ENCODE peak calls at places on chromosomes 7 and 10, in four cellular contexts. H, Q, Y and X are unnamed samples.

GRCh38 chr10:71667374-71667750 is 52.2 kb downstream of the C10orf105 start:
- DNase-seq in H (no peak), Q (no peak), Y (peak; percentile 25), X (no peak)

GRCh38 chr10:12041766-12042408 is 722 bp downstream of the UPF2 start:
- DNase-seq in H (peak; percentile 33), Q (no peak), Y (no peak), X (peak; percentile 13)

GRCh38 chr7:107953265-107953923 is 49.6 kb downstream of the LAMB1 start:
- DNase-seq in H (no peak), Q (no peak), Y (no peak), X (no peak)

GRCh38 chr7:127683776-127684681 is 32.0 kb downstream of the SND1 start:
- DNase-seq in H (no peak), Q (no peak), Y (peak; percentile 82), X (no peak)

GRCh38 chr7:88344956-88345832 is 38.5 kb upstream of the STEAP4 start:
- DNase-seq in H (peak; percentile 6), Q (peak; percentile 58), Y (no peak), X (peak; percentile 66)

GRCh38 chr7:121369462-121369861 is 26.6 kb downstream of the FAM3C start:
- DNase-seq in H (peak; percentile 2), Q (no peak), Y (peak; percentile 44), X (no peak)

GRCh38 chr10:44398747-44399477 is 14.0 kb upstream of the CXCL12 start:
- DNase-seq in H (no peak), Q (no peak), Y (no peak), X (no peak)

GRCh38 chr7:113086431-113086888 is at the start of gene GPR85:
- DNase-seq in H (no peak), Q (peak; percentile 77), Y (no peak), X (peak; percentile 80)

GRCh38 chr7:121810831-121811494 is 62.0 kb upstream of the PTPRZ1 start:
- DNase-seq in H (no peak), Q (no peak), Y (no peak), X (no peak)

DNA sequence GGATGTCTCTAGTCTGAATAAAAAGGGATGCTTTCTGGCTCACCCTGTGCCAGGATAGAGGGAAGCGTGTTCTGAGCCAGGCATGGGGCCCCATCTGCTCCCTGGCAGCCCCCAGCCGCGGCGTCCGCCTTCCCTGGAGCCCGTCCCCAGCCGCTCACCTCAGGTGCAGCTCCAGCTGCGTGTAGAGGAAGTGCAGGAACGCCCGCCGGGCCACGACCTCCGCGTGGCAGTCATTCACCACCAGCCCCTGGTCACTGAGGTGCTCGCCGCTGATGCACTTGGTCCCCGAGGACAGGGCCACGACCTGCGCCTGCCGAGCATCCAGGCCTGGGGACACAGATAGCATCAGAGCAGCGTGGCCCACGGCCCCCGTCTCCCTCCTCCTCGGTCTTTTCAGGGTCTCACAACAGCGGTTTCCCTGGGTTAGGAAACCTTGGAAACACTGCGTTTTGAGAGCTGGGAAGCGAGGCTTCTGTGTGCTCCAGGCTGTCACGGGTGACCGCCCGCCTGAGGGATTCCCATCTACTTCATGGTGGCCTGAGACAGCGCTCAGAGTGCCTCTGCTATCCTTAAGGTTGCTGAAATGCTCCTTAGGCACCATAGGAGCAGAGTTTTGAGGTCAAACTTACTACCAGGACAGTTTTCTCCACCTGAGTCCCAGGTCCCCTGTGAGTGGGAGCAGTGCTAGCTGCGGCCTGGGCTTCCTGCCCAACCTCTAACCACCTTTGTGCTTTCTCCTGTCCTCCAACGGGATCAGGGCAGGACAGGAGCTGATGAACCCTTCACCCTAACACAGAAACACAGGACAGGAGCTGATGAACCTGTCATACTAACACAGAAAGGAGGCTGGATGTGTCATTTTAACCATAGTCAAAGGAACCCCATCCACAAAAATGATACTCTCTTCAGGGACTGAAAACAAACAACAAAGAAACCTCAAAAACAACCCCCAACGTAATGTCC is 186.1 kb downstream of the WDR37 start:
- DNase-seq in H (no peak), Q (no peak), Y (no peak), X (no peak)
- TF ChIP-seq SP1 in H (no peak), Q (no peak), Y (no peak), X (no peak)

DNA sequence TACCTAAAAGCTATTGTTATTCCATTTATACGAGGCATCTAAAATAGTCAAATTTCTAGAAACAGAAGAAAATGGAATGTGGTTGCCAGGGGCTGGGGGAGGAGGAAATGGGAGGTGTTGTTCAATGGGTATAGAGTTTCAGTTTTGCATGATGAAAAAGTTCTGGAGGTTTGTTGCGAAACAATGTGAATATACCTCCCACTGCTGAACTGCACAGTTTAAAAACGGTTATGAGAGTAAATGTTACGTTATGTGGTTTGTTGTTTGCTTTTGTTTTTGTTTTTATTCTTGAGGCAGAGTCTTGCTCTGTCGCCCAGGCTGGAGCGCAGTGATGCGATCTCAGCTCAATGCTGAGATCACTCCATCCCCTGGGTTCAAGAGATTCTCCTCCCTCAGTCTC is 64.9 kb upstream of the NRBF2 start:
- DNase-seq in H (no peak), Q (no peak), Y (no peak), X (no peak)
- TF ChIP-seq SUZ12 in H (no peak), Q (no peak), Y (no peak), X (no peak)

GRCh38 chr7:105664816-105665525 is 83.7 kb upstream of the EFCAB10 start:
- DNase-seq in H (peak; percentile 89), Q (no peak), Y (no peak), X (peak; percentile 42)

GRCh38 chr7:105661625-105662024 is 80.3 kb upstream of the EFCAB10 start:
- DNase-seq in H (no peak), Q (no peak), Y (no peak), X (no peak)

GRCh38 chr7:105665684-105666083 is 84.4 kb upstream of the EFCAB10 start:
- DNase-seq in H (no peak), Q (no peak), Y (no peak), X (no peak)

GRCh38 chr7:105662998-105663397 is 81.7 kb upstream of the EFCAB10 start:
- DNase-seq in H (no peak), Q (no peak), Y (no peak), X (no peak)

DNA sequence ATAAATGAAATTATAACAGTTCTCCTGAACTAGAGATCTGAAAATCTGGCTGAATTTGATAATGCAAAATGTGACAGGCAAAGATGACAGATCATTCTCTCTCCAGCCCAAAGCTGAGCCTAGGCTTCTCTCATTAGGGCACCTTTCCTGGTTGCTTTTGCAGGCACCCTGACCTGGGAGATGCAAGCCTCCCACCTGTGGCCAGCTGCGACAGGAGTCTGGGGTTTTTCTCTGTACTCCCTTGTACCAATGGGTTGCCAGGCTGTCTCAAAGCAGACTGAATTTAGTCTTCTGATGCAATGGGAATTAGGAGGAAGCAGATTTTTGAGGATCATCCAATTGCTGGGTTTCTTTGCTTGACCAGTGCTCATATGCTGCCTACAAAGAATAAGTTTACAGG is 85.0 kb upstream of the EFCAB10 start:
- DNase-seq in H (no peak), Q (no peak), Y (no peak), X (no peak)
- TF ChIP-seq SP1 in H (no peak), Q (no peak), Y (no peak), X (no peak)

DNA sequence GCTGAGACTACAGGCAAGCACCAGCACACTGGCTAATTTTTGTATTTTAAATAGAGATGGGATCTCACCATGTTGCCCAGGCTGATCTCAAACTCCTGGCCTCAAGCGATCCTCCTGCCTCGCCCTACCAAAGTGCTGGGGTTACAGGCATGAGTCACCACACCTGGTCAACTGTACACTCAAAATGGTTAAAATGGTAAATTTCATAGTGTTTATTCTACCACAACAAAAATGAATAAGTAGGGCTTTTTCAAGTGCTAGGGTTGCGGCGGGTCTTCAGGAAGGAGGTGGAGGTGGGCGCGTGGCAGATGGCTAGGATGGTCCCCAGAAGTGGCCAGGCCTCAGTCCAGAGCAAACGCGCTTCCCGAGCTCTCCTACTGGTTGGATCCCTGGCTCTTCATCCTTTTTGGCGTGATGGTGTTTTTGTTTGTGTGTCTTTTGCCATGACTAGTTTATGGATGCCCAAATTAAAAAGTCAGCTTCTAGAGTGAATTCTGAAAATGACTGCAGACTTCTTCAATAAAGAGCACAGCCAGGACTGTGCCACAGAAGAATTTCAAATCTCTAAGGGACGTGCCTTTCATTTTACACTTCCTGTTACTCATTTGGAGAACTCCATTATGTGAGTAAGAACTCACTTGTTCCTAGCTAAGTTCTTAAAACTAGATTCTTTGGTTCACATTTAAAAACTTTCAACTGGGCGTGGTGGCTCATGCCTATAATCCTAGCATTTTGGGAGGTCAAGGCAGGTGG is 73.9 kb downstream of the TMEM130 start:
- DNase-seq in H (no peak), Q (no peak), Y (peak; percentile 77), X (no peak)
- TF ChIP-seq SUZ12 in H (no peak), Q (no peak), Y (no peak), X (no peak)

GRCh38 chr10:54002077-54002476 is 799.0 kb downstream of the PCDH15 start:
- DNase-seq in H (no peak), Q (no peak), Y (no peak), X (no peak)
- TF ChIP-seq SP1 in H (no peak), Q (no peak), Y (no peak), X (no peak)

DNA sequence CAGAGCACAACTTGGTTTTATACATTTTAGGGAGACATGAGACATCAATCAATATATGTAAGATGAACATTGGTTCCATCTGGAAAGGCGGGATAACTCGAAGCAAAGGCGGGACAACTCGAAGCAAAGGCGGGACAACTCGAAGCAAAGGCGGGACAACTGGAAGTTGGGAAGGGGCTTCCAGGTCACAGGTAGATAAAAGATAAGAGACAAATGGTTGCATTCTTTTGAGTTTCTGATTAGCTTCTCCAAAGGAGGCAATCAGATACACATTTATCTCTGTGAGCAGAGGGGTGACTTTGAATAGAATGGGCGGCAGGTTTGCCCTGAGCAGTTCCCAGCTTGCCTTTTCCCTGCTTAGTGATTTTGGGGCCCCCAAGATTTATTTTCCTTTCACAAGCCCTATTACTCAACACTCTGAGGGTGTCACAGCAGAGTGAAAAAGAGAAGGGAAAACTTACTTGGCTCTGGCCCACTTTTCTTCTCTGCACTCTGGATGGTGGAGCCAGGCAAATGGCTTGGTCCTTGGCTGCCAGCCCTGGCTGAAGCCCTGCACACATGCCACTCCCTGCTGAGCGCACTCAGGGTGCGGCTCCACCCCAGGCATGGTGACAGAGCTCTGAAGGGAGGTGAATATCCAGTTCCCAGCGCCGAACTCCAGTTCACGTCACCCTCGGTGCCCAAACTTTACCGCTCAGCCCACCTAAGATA is 46.7 kb downstream of the PARD3 start:
- DNase-seq in H (no peak), Q (no peak), Y (no peak), X (no peak)
- TF ChIP-seq SUZ12 in H (no peak), Q (no peak), Y (no peak), X (no peak)

GRCh38 chr10:132961864-132962622 is 19.7 kb upstream of the CFAP46 start:
- DNase-seq in H (peak; percentile 37), Q (peak; percentile 91), Y (no peak), X (no peak)

GRCh38 chr10:132960071-132960472 is 17.7 kb upstream of the CFAP46 start:
- DNase-seq in H (no peak), Q (no peak), Y (no peak), X (no peak)

GRCh38 chr10:132959296-132959961 is 17.1 kb upstream of the CFAP46 start:
- DNase-seq in H (no peak), Q (no peak), Y (no peak), X (no peak)

GRCh38 chr10:132961420-132961803 is 19.0 kb upstream of the CFAP46 start:
- DNase-seq in H (no peak), Q (no peak), Y (no peak), X (no peak)

GRCh38 chr10:132960651-132961419 is 18.5 kb upstream of the CFAP46 start:
- DNase-seq in H (no peak), Q (no peak), Y (no peak), X (no peak)
- TF ChIP-seq SP1 in H (no peak), Q (no peak), Y (no peak), X (no peak)